ENCODE peak calls at places on chromosomes 11 and 22, in five cellular contexts. D, M, X, L and C are unnamed samples.

GRCh38 chr22:23179381-23180294 is 671 bp upstream of the BCR start:
- DNase-seq in D (no peak), X (peak), M (peak), L (no peak), C (no peak)

GRCh38 chr11:13891911-13892310 is 70.6 kb upstream of the SPON1 start:
- DNase-seq in D (no peak), X (no peak), M (no peak), L (no peak), C (no peak)

GRCh38 chr11:2368851-2369180 is 8.3 kb upstream of the CD81 start:
- DNase-seq in L (no peak), D (no peak), M (no peak), X (no peak), C (no peak)

GRCh38 chr22:19879996-19880785 is 25.5 kb upstream of the GNB1L start:
- DNase-seq in L (no peak), D (no peak), X (no peak), M (no peak), C (peak)

GRCh38 chr11:36945384-36945783 is 347.3 kb upstream of the RAG2 start:
- DNase-seq in M (no peak), D (peak), X (peak), L (no peak), C (no peak)

GRCh38 chr11:118916842-118917388 is 8.8 kb downstream of the BCL9L start:
- DNase-seq in M (no peak), L (no peak), X (no peak), D (peak), C (no peak)

GRCh38 chr22:42189761-42190160 is 59.2 kb upstream of the CYP2D6 start:
- DNase-seq in M (no peak), L (no peak), X (no peak), D (no peak), C (no peak)

GRCh38 chr11:28146123-28146751 is 38.0 kb downstream of the METTL15 start:
- DNase-seq in L (no peak), X (peak), D (peak), M (no peak), C (no peak)

GRCh38 chr22:38694945-38695344 is 5.8 kb downstream of the JOSD1 start:
- DNase-seq in L (no peak), M (no peak), D (no peak), X (peak), C (no peak)

GRCh38 chr22:19722175-19722914 is 994 bp upstream of the GP1BB start:
- DNase-seq in L (no peak), D (no peak), M (no peak), X (no peak), C (no peak)

GRCh38 chr11:26949846-26950245 is 44.1 kb upstream of the FIBIN start:
- DNase-seq in L (no peak), X (no peak), M (no peak), D (no peak), C (no peak)

GRCh38 chr11:120354068-120354467 is 17.9 kb downstream of the ARHGEF12 start:
- DNase-seq in M (no peak), L (no peak), D (no peak), X (no peak), C (no peak)

GRCh38 chr11:34490304-34490703 is 23.3 kb downstream of the ELF5 start:
- DNase-seq in M (no peak), X (no peak), L (no peak), D (no peak), C (no peak)

GRCh38 chr11:34827239-34827638 is 88.9 kb downstream of the APIP start:
- DNase-seq in X (no peak), L (no peak), D (peak), M (no peak), C (no peak)

GRCh38 chr11:48169259-48169658 is 47.4 kb upstream of the OR4B1 start:
- DNase-seq in L (no peak), D (no peak), X (no peak), M (no peak), C (no peak)

GRCh38 chr11:65611028-65611757 is 2.8 kb downstream of the MAP3K11 start:
- DNase-seq in M (no peak), L (peak), D (no peak), X (no peak), C (no peak)

GRCh38 chr11:1889941-1890855 is 1.5 kb downstream of the PRR33 start:
- DNase-seq in L (no peak), X (no peak), D (no peak), M (no peak), C (no peak)

GRCh38 chr11:76629133-76629852 is 41.3 kb downstream of the LRRC32 start:
- DNase-seq in X (no peak), D (peak), L (no peak), M (peak), C (peak)

GRCh38 chr11:2644844-2645778 is 54.7 kb downstream of the KCNQ1OT1 start:
- DNase-seq in X (no peak), L (no peak), D (no peak), M (no peak), C (peak)

GRCh38 chr11:133078591-133079179 is 453.6 kb downstream of the OPCML start:
- DNase-seq in D (peak), M (no peak), L (peak), X (peak), C (no peak)

GRCh38 chr11:96309001-96309642 is 33.9 kb downstream of the MAML2 start:
- DNase-seq in L (no peak), D (no peak), X (peak), M (no peak), C (no peak)